ENCODE peak calls at places on chromosomes 13 and 19, in five cellular contexts. M, V, Q, O and B are unnamed samples. For H3K36me3, the result is how much of the 10 kb centered on the place peaks cover.

GRCh38 chr19:3576696-3577443 is 4.1 kb downstream of the HMG20B start:
- DNase-seq in O (peak), Q (peak), M (peak), V (peak), B (no peak)

GRCh38 chr13:20828540-20829364 is 55.0 kb upstream of the EEF1AKMT1 start:
- DNase-seq in V (peak), M (peak), Q (no peak), O (peak), B (peak)

GRCh38 chr13:22757530-22758120 is 423.2 kb upstream of the SGCG start:
- DNase-seq in V (peak), M (peak), Q (no peak), O (peak), B (peak)

GRCh38 chr19:1513492-1514294 is 874 bp upstream of the ADAMTSL5 start:
- DNase-seq in V (peak), M (peak), O (peak), Q (no peak), B (peak)

GRCh38 chr13:44280461-44280860 is 93.2 kb upstream of the SERP2 start:
- DNase-seq in V (peak), M (no peak), O (peak), Q (no peak), B (peak)

GRCh38 chr13:32824061-32824460 is 192.2 kb upstream of the KL start:
- DNase-seq in M (no peak), V (no peak), O (no peak), Q (no peak), B (no peak)

GRCh38 chr19:10086904-10087256 is 763 bp downstream of the SHFL start:
- DNase-seq in O (no peak), Q (no peak), V (no peak), M (peak), B (peak)

GRCh38 chr19:45815501-45816216 is 551 bp upstream of the RSPH6A start:
- DNase-seq in M (no peak), Q (peak), O (no peak), V (no peak), B (no peak)

GRCh38 chr13:31951215-31951678 is 80.3 kb upstream of the FRY start:
- DNase-seq in Q (no peak), M (no peak), V (peak), O (no peak), B (no peak)

GRCh38 chr13:30696278-30697176 is 38.8 kb upstream of the ALOX5AP start:
- DNase-seq in Q (no peak), O (no peak), M (no peak), V (peak), B (no peak)

DNA sequence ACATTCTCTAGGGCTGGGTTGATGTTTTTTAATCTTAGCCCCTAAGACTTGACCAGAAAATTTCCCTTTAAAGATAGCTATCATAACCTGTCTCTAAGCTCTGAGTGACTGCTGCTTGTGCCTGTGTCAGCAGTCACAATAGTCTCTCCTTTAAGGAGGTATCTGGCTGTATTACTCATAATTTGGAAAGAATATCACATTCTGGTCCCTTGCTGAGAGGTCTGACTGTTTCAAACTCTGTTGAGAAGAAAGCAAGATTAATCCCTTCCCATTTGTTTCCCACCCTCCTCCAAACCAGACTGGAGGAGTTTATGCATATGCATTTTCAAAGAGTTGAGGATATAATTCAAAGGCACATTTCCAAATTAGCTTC is 2.3 kb downstream of the HTR2A start:
- DNase-seq in V (no peak), M (no peak), O (no peak), Q (no peak), B (no peak)
- H3K9ac ChIP-seq in V (no peak), M (no peak), O (no peak), Q (no peak), B (peak)

GRCh38 chr19:19279853-19280252 is 6.8 kb upstream of the TM6SF2 start:
- DNase-seq in V (no peak), O (no peak), Q (no peak), M (no peak), B (no peak)

GRCh38 chr19:19276851-19277250 is 3.8 kb upstream of the TM6SF2 start:
- DNase-seq in Q (no peak), M (no peak), V (no peak), O (no peak), B (no peak)

GRCh38 chr19:19278315-19278714 is 5.2 kb upstream of the TM6SF2 start:
- DNase-seq in M (no peak), Q (no peak), O (no peak), V (no peak), B (no peak)

GRCh38 chr19:19280561-19280960 is 7.5 kb upstream of the TM6SF2 start:
- DNase-seq in V (peak), M (no peak), Q (no peak), O (peak), B (no peak)

GRCh38 chr19:19279062-19279612 is 6.0 kb upstream of the TM6SF2 start:
- DNase-seq in M (no peak), Q (no peak), O (no peak), V (no peak), B (no peak)
- H3K36me3 ChIP-seq in M (under half), Q (under half), O (under half), V (half or more), B (under half)

GRCh38 chr13:110397445-110397844 is 90.4 kb downstream of the COL4A2 start:
- DNase-seq in M (no peak), O (peak), V (peak), Q (no peak), B (peak)

GRCh38 chr13:110394371-110394841 is 87.3 kb downstream of the COL4A2 start:
- DNase-seq in V (peak), Q (no peak), M (no peak), O (peak), B (no peak)

GRCh38 chr13:110398564-110399507 is 91.8 kb downstream of the COL4A2 start:
- DNase-seq in O (peak), Q (no peak), V (peak), M (no peak), B (peak)

GRCh38 chr13:110396913-110397379 is 89.9 kb downstream of the COL4A2 start:
- DNase-seq in O (peak), M (no peak), Q (no peak), V (peak), B (peak)

GRCh38 chr13:110396476-110396875 is 89.4 kb downstream of the COL4A2 start:
- DNase-seq in V (no peak), Q (no peak), O (no peak), M (no peak), B (no peak)
- H3K9ac ChIP-seq in V (peak), Q (no peak), O (peak), M (no peak), B (peak)

GRCh38 chr19:55676889-55677505 is 2.0 kb downstream of the EPN1 start:
- DNase-seq in V (no peak), Q (no peak), O (no peak), M (peak), B (no peak)
- H3K36me3 ChIP-seq in V (under half), Q (under half), O (under half), M (under half), B (under half)

DNA sequence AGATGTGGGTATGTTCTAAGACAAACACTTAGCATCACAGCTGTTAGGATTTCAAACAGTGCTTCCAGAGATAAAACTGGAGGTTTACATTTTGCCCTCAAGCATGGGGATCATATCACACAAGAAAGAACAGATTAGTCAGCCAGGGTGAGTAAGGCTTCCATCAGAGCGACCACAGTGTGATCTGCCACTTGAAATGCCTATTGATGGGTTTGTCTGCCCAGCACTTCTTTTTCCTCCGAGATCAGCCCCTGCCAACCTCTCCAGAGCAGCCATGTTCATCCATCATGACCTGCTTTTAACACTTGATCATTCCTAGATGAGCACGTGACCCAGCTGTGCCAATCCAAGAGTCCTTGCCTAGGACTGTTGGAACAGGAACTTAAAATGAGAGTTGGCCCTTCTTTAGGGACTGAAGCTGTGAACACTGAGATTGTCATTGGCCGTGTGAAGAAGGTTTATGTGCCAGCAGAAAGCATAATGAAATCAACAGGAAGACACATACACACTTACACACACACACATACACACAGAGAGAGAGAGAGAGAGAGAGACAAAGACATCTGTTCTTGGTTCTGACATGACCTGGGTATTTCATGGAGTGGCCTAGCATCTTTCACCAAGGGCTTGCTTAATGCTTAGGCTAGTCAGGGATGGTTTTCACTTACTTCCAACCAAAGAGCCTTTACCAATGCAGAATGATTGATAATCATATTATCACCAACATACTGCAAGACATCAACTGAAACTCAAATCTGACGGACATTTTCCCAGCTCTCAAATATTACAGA is 5.2 kb upstream of the CEBPG start:
- DNase-seq in O (peak), M (no peak), V (peak), Q (no peak), B (no peak)
- H3K9ac ChIP-seq in O (no peak), M (no peak), V (no peak), Q (no peak), B (no peak)

GRCh38 chr19:11232555-11232954 is 6.9 kb upstream of the ANGPTL8 start:
- DNase-seq in V (no peak), M (no peak), O (no peak), Q (no peak), B (no peak)

GRCh38 chr19:11237321-11237720 is 2.1 kb upstream of the ANGPTL8 start:
- DNase-seq in O (no peak), Q (no peak), M (no peak), V (no peak), B (no peak)

GRCh38 chr19:11233073-11233472 is 6.3 kb upstream of the ANGPTL8 start:
- DNase-seq in Q (no peak), V (no peak), O (no peak), M (no peak), B (no peak)

GRCh38 chr19:11236324-11237301 is 2.8 kb upstream of the ANGPTL8 start:
- DNase-seq in M (no peak), V (no peak), O (no peak), Q (no peak), B (no peak)

DNA sequence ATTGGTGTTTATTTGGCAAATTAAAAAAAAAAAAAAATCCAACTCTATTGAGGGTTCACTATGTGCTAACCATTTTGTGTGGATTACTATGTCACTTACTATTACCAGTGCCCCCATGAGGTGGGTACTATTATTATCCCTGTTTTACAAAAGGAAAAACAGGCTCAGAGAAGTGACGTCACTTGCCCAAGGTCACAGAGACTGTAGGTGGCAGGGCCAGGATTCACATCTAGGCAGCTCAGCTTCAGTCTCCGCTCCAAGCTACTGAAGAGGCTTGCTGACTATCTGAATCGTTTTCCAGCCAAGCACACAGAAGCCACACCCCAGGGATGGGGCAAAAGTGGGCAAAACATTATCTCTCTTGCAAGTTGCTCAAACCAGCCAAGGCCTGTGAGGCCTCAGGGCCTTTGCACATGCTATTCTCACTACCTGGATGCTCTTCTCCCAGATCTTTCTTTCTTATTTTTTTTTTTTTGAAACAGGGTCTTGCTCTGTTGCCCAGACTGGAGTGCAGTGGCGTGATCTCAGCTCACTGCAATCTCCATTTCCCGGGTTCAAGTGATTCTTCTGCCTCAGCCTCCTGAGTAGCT is 4.8 kb upstream of the ANGPTL8 start:
- DNase-seq in Q (no peak), M (peak), V (no peak), O (no peak), B (no peak)
- H3K36me3 ChIP-seq in Q (under half), M (under half), V (under half), O (under half), B (under half)

GRCh38 chr19:16566702-16567101 is 5.5 kb downstream of the SLC35E1 start:
- DNase-seq in Q (no peak), O (no peak), V (no peak), M (no peak), B (no peak)
- H3K9ac ChIP-seq in Q (no peak), O (no peak), V (no peak), M (no peak), B (no peak)

GRCh38 chr19:4909172-4909896 is at the start of gene UHRF1:
- DNase-seq in Q (no peak), O (no peak), V (no peak), M (peak), B (no peak)

GRCh38 chr19:4911314-4911713 is 2.0 kb downstream of the UHRF1 start:
- DNase-seq in V (peak), O (peak), Q (no peak), M (no peak), B (peak)

GRCh38 chr19:4910594-4911273 is 1.4 kb downstream of the UHRF1 start:
- DNase-seq in V (peak), Q (no peak), O (peak), M (peak), B (peak)

GRCh38 chr19:4908781-4909171 is 525 bp upstream of the UHRF1 start:
- DNase-seq in M (no peak), V (no peak), Q (no peak), O (no peak), B (no peak)

GRCh38 chr19:4909897-4910593 is 744 bp downstream of the UHRF1 start:
- DNase-seq in V (peak), M (peak), Q (peak), O (peak), B (peak)
- H3K36me3 ChIP-seq in V (under half), M (under half), Q (under half), O (under half), B (under half)

GRCh38 chr13:50690020-50690419 is 153.5 kb downstream of the DLEU7 start:
- DNase-seq in O (no peak), V (no peak), Q (no peak), M (no peak), B (no peak)
- H3K9ac ChIP-seq in O (no peak), V (no peak), Q (no peak), M (no peak), B (no peak)

DNA sequence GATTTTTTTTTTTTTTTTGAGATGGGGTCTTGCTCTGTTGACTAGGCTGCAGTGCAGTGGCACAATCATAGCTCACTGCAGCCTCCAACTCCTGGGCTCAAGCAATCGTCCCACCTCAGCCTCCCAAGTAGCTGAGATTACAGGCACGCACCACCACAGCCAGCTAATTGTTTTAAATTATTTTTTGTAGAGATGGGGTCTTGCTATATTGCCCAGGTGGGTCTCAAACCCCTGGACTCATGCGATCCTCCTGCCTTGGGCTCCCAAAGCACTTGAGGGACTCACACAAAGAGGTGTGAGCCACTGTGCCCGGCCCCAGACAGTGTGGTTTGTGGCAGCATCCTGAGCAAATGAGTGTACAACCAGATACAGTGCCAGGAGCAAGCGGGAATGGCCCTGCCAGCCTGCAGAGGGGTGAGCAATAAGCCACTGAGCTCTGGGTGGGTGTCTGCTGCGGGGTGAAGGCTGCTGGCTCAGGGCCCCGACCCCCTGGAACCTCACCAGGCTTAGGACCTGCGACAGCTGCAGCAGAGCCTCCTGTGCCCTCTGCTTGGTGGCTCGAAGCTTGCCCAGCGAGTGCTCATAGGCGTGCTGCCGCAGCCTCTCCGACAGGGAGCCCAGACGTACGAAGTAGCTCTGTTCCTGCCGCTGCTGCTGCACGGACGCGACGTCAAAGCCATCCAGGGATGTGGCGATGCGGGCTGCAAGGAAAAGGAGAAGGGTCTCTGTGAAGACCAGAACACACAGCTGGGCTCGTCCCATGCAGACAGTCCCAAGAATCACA is 15.9 kb upstream of the TICAM1 start:
- DNase-seq in M (no peak), O (no peak), Q (no peak), V (no peak), B (no peak)
- H3K36me3 ChIP-seq in M (under half), O (under half), Q (under half), V (half or more), B (half or more)